ENCODE peak calls at places on chromosomes 2 and 18, in four cellular contexts. Y, W, V and U are unnamed samples.

GRCh38 chr2:23635666-23636340 is 250.8 kb downstream of the KLHL29 start:
- DNase-seq in V (no peak), Y (no peak), W (no peak), U (no peak)

GRCh38 chr18:51614967-51615571 is 417.6 kb upstream of the MEX3C start:
- DNase-seq in Y (no peak), V (no peak), W (no peak), U (no peak)

GRCh38 chr2:216490061-216490460 is 8.6 kb upstream of the RPL37A start:
- DNase-seq in Y (no peak), W (no peak), V (no peak), U (no peak)

GRCh38 chr2:42298996-42299754 is 61.8 kb downstream of the COX7A2L start:
- DNase-seq in Y (no peak), W (no peak), V (no peak), U (no peak)

GRCh38 chr2:47833516-47833968 is 50.6 kb downstream of the MSH6 start:
- DNase-seq in Y (no peak), W (no peak), V (no peak), U (no peak)

GRCh38 chr2:10993001-10993481 is 81.3 kb downstream of the KCNF1 start:
- DNase-seq in Y (no peak), V (no peak), W (no peak), U (no peak)

GRCh38 chr2:147008481-147008880 is 836.3 kb upstream of the ACVR2A start:
- DNase-seq in V (no peak), W (no peak), Y (no peak), U (no peak)

GRCh38 chr2:35871672-35872071 is 483.9 kb upstream of the CRIM1 start:
- DNase-seq in V (no peak), W (peak), Y (peak), U (no peak)

GRCh38 chr2:177396630-177397460 is 4.3 kb downstream of the AGPS start:
- DNase-seq in V (no peak), W (no peak), Y (peak), U (no peak)

GRCh38 chr18:21303913-21304312 is 61.9 kb downstream of the GREB1L start:
- DNase-seq in Y (no peak), V (no peak), W (no peak), U (no peak)

GRCh38 chr2:68662466-68662865 is 19.1 kb downstream of the PROKR1 start:
- DNase-seq in V (no peak), W (no peak), Y (no peak), U (no peak)

GRCh38 chr2:24076849-24077534 is 866 bp upstream of the SF3B6 start:
- DNase-seq in Y (no peak), W (peak), V (peak), U (no peak)

GRCh38 chr18:25795178-25795577 is 295.2 kb downstream of the SS18 start:
- DNase-seq in W (no peak), Y (no peak), V (no peak), U (no peak)

GRCh38 chr2:192578780-192579179 is 384.0 kb upstream of the TMEFF2 start:
- DNase-seq in W (no peak), V (no peak), Y (peak), U (no peak)

GRCh38 chr2:1744446-1745170 is at the start of gene PXDN:
- DNase-seq in W (peak), V (no peak), Y (no peak), U (peak)

GRCh38 chr18:62522178-62522509 is 681 bp upstream of the ZCCHC2 start:
- DNase-seq in V (no peak), Y (no peak), W (no peak), U (no peak)

GRCh38 chr2:23563673-23564617 is 179.0 kb downstream of the KLHL29 start:
- DNase-seq in V (no peak), Y (no peak), W (peak), U (no peak)

DNA sequence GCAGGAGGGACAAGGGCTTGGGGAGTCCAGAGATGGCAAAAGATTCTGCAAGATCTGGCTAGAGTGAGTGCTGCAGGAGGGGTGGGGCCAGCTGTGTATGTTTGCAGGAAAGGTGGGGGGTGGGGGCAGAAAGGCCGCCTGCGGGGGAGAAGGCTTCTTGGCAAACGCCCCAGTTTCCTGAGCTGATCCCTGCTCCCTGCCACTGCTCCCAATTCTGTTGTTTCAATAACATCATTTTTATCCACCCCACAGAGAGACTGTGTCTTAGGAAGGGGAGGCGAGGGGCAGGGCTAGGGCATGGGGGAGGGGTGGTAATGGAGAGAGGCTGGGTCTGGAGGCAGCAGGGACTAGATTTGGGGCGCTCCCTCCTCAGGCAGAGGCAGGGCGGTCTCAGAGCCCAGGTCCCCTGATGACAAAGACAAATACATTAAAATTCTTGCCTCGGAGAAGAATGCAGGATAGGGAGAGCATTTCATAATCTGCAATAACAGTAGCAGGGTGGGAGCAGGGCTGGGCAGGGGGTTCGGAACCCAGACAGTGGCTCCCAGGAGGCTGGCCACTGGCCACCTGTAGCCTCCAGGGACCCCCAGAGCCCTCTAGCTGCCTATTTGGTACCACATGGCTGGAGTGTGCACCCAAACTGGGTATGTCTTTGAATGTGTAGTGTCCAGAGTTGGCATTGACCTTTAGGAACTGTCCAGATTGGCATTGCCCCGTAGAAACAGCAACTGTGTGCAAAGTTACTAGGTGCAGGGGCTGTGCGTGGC is 2.1 kb upstream of the WNT6 start:
- DNase-seq in Y (no peak), V (no peak), W (peak), U (no peak)
- TF ChIP-seq TAF1 in Y (no peak), V (no peak), W (no peak), U (no peak)

GRCh38 chr18:46220116-46220515 is 115.9 kb downstream of the HAUS1 start:
- DNase-seq in Y (no peak), W (no peak), V (no peak), U (no peak)
- TF ChIP-seq TAF1 in Y (no peak), W (no peak), V (no peak), U (no peak)

GRCh38 chr2:240642806-240643092 is 17.5 kb downstream of the GPR35 start:
- DNase-seq in V (no peak), Y (no peak), W (no peak), U (no peak)

GRCh38 chr2:240643093-240643810 is 18.0 kb downstream of the GPR35 start:
- DNase-seq in W (peak), Y (no peak), V (no peak), U (no peak)

GRCh38 chr2:240643811-240644150 is 18.5 kb downstream of the GPR35 start:
- DNase-seq in Y (no peak), W (no peak), V (no peak), U (no peak)

GRCh38 chr2:240640939-240641338 is 15.7 kb downstream of the GPR35 start:
- DNase-seq in W (peak), V (peak), Y (peak), U (no peak)

GRCh38 chr2:240642061-240642805 is 17.0 kb downstream of the GPR35 start:
- DNase-seq in Y (no peak), V (no peak), W (peak), U (no peak)
- TF ChIP-seq TAF1 in Y (no peak), V (no peak), W (no peak), U (no peak)

GRCh38 chr2:174546519-174547506 is 50.8 kb downstream of the WIPF1 start:
- DNase-seq in Y (peak), W (peak), V (peak), U (no peak)
- TF ChIP-seq TAF1 in Y (no peak), W (no peak), V (peak), U (no peak)

GRCh38 chr18:1090758-1091157 is 186.1 kb downstream of the ADCYAP1 start:
- DNase-seq in Y (no peak), V (no peak), W (no peak), U (no peak)

GRCh38 chr18:1094408-1094807 is 189.7 kb downstream of the ADCYAP1 start:
- DNase-seq in V (no peak), Y (no peak), W (no peak), U (no peak)

GRCh38 chr18:1092228-1092627 is 187.6 kb downstream of the ADCYAP1 start:
- DNase-seq in V (peak), Y (peak), W (no peak), U (no peak)
- TF ChIP-seq TAF1 in V (no peak), Y (no peak), W (no peak), U (no peak)

DNA sequence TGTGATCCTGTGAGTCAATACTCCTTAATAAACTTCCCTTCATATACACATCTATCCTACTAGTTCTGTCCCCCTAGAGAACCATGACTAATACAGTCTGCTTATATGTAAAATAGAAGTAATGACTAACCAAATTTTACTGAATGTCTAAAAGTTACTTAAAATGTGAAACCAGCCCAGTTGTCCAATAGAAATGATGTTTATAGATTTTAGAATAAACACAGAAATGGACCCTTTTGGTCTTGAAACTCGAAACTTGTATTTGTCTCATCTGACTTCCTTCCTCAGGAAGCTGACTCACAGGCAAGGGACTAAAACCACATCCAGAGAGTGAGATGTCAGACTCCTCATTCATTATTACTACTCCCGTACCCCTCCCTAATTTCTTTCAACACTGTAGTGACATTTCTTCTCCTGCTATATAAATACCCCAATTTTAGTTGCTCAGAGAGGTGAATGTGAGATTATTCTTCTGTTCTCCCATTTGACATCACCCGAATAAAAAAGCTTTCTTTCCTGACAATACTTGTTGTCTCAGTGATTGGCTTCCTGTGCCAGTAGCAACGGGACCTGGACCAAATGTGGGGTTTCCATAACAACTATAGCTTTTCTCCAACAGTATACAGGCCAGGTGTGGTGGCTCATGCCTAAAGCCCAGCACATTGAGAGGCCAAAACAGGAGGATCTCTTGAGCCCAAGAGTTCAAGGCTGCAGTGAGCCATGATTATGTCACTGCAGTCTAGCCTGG is 486.0 kb downstream of the ERBB4 start:
- DNase-seq in W (no peak), Y (no peak), V (no peak), U (no peak)
- TF ChIP-seq TAF1 in W (no peak), Y (no peak), V (no peak), U (no peak)